ENCODE peak calls at places on chromosomes 7 and 10, in ten cellular contexts. V, A, E, K, F, N, U, P, C and M are unnamed samples.

GRCh38 chr10:116146374-116146773 is 126.6 kb downstream of the GFRA1 start:
- DNase-seq in N (no peak), F (no peak), U (no peak), P (no peak), C (no peak), K (no peak), V (no peak), E (no peak), A (no peak), M (no peak)

GRCh38 chr10:116298586-116298985 is 25.6 kb upstream of the GFRA1 start:
- DNase-seq in E (no peak), N (no peak), A (no peak), V (no peak), P (no peak), U (no peak), C (no peak), K (no peak), F (no peak), M (no peak)

GRCh38 chr7:45573636-45574470 is at the start of gene ADCY1:
- DNase-seq in V (no peak), U (no peak), F (peak), P (peak), C (peak), E (no peak), K (no peak), A (peak), N (peak), M (no peak)

GRCh38 chr7:132618956-132619305 is 42.7 kb upstream of the PLXNA4 start:
- DNase-seq in V (no peak), E (no peak), P (no peak), U (no peak), F (no peak), N (no peak), A (no peak), K (no peak), C (no peak), M (no peak)

GRCh38 chr10:119602241-119603095 is 5.7 kb upstream of the TIAL1 start:
- DNase-seq in N (no peak), A (no peak), P (peak), E (no peak), U (no peak), K (no peak), C (no peak), V (peak), F (no peak), M (no peak)

GRCh38 chr7:85065306-85065705 is 121.5 kb downstream of the SEMA3D start:
- DNase-seq in V (no peak), F (no peak), K (no peak), E (no peak), P (no peak), N (peak), A (no peak), C (no peak), U (no peak), M (no peak)

GRCh38 chr10:15084502-15084922 is 4.1 kb downstream of the ACBD7 start:
- DNase-seq in C (no peak), P (peak), F (no peak), V (peak), A (peak), N (no peak), E (no peak), U (no peak), K (no peak), M (peak)

GRCh38 chr7:66245008-66245407 is 39.9 kb downstream of the TPST1 start:
- DNase-seq in C (no peak), A (no peak), E (no peak), K (no peak), N (no peak), U (no peak), P (no peak), F (no peak), V (no peak), M (no peak)

GRCh38 chr7:70634610-70635068 is 497.3 kb upstream of the GALNT17 start:
- DNase-seq in C (no peak), E (no peak), V (no peak), P (no peak), N (no peak), F (no peak), K (no peak), U (no peak), A (no peak), M (no peak)

GRCh38 chr7:2567663-2568238 is 9.0 kb downstream of the IQCE start:
- DNase-seq in E (no peak), U (no peak), V (no peak), A (peak), F (no peak), K (no peak), N (peak), C (peak), P (peak), M (no peak)

GRCh38 chr7:1176891-1177373 is 16.9 kb upstream of the ZFAND2A start:
- DNase-seq in A (peak), U (peak), K (peak), N (peak), V (peak), P (peak), F (peak), E (peak), C (peak), M (no peak)

GRCh38 chr7:143426479-143427142 is 16.6 kb upstream of the TAS2R60 start:
- DNase-seq in F (no peak), U (no peak), P (no peak), V (no peak), C (no peak), K (no peak), A (no peak), N (no peak), E (no peak), M (no peak)

GRCh38 chr10:69152002-69152401 is 28.0 kb downstream of the VPS26A start:
- DNase-seq in F (no peak), C (no peak), V (no peak), N (no peak), U (no peak), K (no peak), E (no peak), P (no peak), A (no peak), M (no peak)

GRCh38 chr7:92810242-92810611 is 26.1 kb downstream of the CDK6 start:
- DNase-seq in P (no peak), E (no peak), C (no peak), U (no peak), F (no peak), A (no peak), N (no peak), K (no peak), V (no peak), M (peak)

GRCh38 chr7:2251841-2252771 is 10.1 kb downstream of the NUDT1 start:
- DNase-seq in V (no peak), P (no peak), F (no peak), N (no peak), E (no peak), A (no peak), K (no peak), C (peak), U (no peak), M (no peak)

GRCh38 chr7:103857435-103857834 is 132.0 kb downstream of the RELN start:
- DNase-seq in C (peak), P (no peak), E (no peak), V (no peak), F (no peak), K (no peak), N (peak), U (no peak), A (no peak), M (peak)

GRCh38 chr7:71459137-71459536 is 327.2 kb downstream of the GALNT17 start:
- DNase-seq in A (no peak), C (no peak), F (no peak), V (no peak), N (no peak), K (no peak), P (no peak), U (no peak), E (no peak), M (no peak)

GRCh38 chr7:66894463-66895080 is 26.5 kb upstream of the TMEM248 start:
- DNase-seq in A (peak), F (no peak), P (peak), E (no peak), K (no peak), C (no peak), V (no peak), U (no peak), N (no peak), M (no peak)

GRCh38 chr10:21746118-21746517 is 212.1 kb downstream of the MLLT10 start:
- DNase-seq in U (no peak), K (no peak), N (no peak), P (no peak), A (no peak), E (no peak), F (no peak), V (no peak), C (no peak), M (no peak)

GRCh38 chr10:66455304-66455703 is 470.5 kb upstream of the LRRTM3 start:
- DNase-seq in N (no peak), A (no peak), U (no peak), C (no peak), K (no peak), F (no peak), E (no peak), P (peak), V (no peak), M (no peak)

GRCh38 chr7:142689439-142690168 is 59.7 kb upstream of the PRSS1 start:
- DNase-seq in A (no peak), C (no peak), E (no peak), K (no peak), F (peak), U (no peak), P (no peak), V (no peak), N (no peak), M (no peak)

GRCh38 chr10:69663548-69663947 is 33.5 kb downstream of the FAM241B start:
- DNase-seq in A (no peak), U (no peak), P (peak), E (no peak), K (no peak), C (no peak), V (no peak), N (peak), F (no peak), M (no peak)

GRCh38 chr10:3538850-3539531 is 246.0 kb downstream of the KLF6 start:
- DNase-seq in P (peak), E (no peak), K (no peak), U (no peak), F (no peak), A (peak), N (no peak), C (no peak), V (peak), M (no peak)

GRCh38 chr10:103911021-103911459 is 6.9 kb downstream of the STN1 start:
- DNase-seq in V (no peak), K (no peak), A (no peak), U (no peak), N (no peak), F (no peak), P (no peak), C (no peak), E (peak), M (no peak)

GRCh38 chr7:378551-379455 is 88.8 kb downstream of the FOXL3 start:
- DNase-seq in F (no peak), V (peak), E (no peak), U (no peak), N (no peak), A (no peak), P (no peak), C (no peak), K (no peak), M (no peak)

GRCh38 chr10:36057731-36058130 is 415.6 kb upstream of the FZD8 start:
- DNase-seq in V (no peak), E (no peak), U (no peak), A (no peak), P (no peak), C (no peak), N (no peak), K (no peak), F (no peak), M (no peak)

GRCh38 chr7:34155225-34155908 is 250.0 kb downstream of the BMPER start:
- DNase-seq in K (no peak), V (no peak), U (no peak), A (peak), C (no peak), P (no peak), E (no peak), N (no peak), F (no peak), M (no peak)

GRCh38 chr7:114715907-114716306 is 206.0 kb upstream of the MDFIC start:
- DNase-seq in U (no peak), N (no peak), P (no peak), E (no peak), K (no peak), F (no peak), A (no peak), V (no peak), C (no peak), M (no peak)

GRCh38 chr10:95496951-95497350 is 64.2 kb downstream of the SORBS1 start:
- DNase-seq in A (no peak), U (no peak), C (no peak), N (no peak), V (no peak), P (no peak), K (no peak), F (no peak), E (no peak), M (no peak)

GRCh38 chr10:8053446-8054242 is 844 bp upstream of the GATA3 start:
- DNase-seq in E (peak), V (peak), F (peak), A (peak), C (peak), P (peak), N (peak), U (peak), K (peak), M (no peak)

GRCh38 chr7:130421685-130422084 is 19.1 kb downstream of the CEP41 start:
- DNase-seq in F (peak), U (no peak), K (no peak), C (peak), P (no peak), V (no peak), E (no peak), N (no peak), A (no peak), M (peak)

GRCh38 chr7:16027396-16027795 is 340.9 kb upstream of the MEOX2 start:
- DNase-seq in E (no peak), F (peak), A (no peak), U (no peak), P (no peak), K (no peak), C (no peak), N (no peak), V (no peak), M (no peak)

GRCh38 chr10:44575601-44576380 is 190.9 kb upstream of the CXCL12 start:
- DNase-seq in C (no peak), U (no peak), A (no peak), V (no peak), K (no peak), F (no peak), P (no peak), N (no peak), E (no peak), M (no peak)

GRCh38 chr7:28311670-28312069 is 100.6 kb upstream of the CREB5 start:
- DNase-seq in V (no peak), E (no peak), C (no peak), A (no peak), U (no peak), K (no peak), P (no peak), F (no peak), N (no peak), M (no peak)

GRCh38 chr7:107505997-107506682 is 36.3 kb downstream of the GPR22 start:
- DNase-seq in F (no peak), P (peak), N (no peak), U (no peak), C (peak), V (peak), A (peak), E (no peak), K (no peak), M (no peak)

GRCh38 chr7:54705436-54705835 is 53.6 kb downstream of the SEC61G start:
- DNase-seq in N (no peak), V (peak), C (no peak), F (no peak), P (no peak), A (no peak), K (no peak), U (no peak), E (no peak), M (no peak)

GRCh38 chr7:141702047-141702567 is at the start of gene DENND11:
- DNase-seq in F (no peak), P (peak), K (peak), U (no peak), C (peak), N (peak), E (peak), A (peak), V (peak), M (peak)

GRCh38 chr10:22662693-22663330 is 51.6 kb downstream of the PIP4K2A start:
- DNase-seq in F (no peak), E (no peak), P (no peak), A (no peak), C (no peak), U (no peak), K (no peak), V (no peak), N (no peak), M (no peak)

GRCh38 chr7:130345106-130345505 is 490 bp downstream of the CPA5 start:
- DNase-seq in V (no peak), C (peak), E (no peak), K (no peak), F (no peak), U (no peak), A (no peak), P (no peak), N (peak), M (peak)